ENCODE peak calls at places on chromosomes 12 and 14, in nine cellular contexts. H, L, U, V, C, S, F, E and Q are unnamed samples.

GRCh38 chr14:49623387-49623786 is 2.8 kb downstream of the MGAT2 start:
- DNase-seq in H (peak), L (no peak), U (no peak), V (no peak), C (no peak), S (no peak), F (no peak), E (no peak), Q (no peak)

GRCh38 chr14:103522649-103523582 is at the start of gene CKB:
- DNase-seq in H (peak), L (peak), U (peak), V (no peak), C (peak), S (no peak), F (peak), E (peak), Q (peak)

GRCh38 chr14:99260652-99261551 is 11.1 kb downstream of the BCL11B start:
- DNase-seq in H (no peak), L (no peak), U (no peak), V (peak), C (no peak), S (no peak), F (no peak), E (no peak), Q (no peak)

GRCh38 chr14:100544506-100545141 is 42.6 kb downstream of the BEGAIN start:
- DNase-seq in H (no peak), L (no peak), U (no peak), V (no peak), C (no peak), S (no peak), F (no peak), E (no peak), Q (no peak)

GRCh38 chr14:32524609-32525391 is 195.7 kb downstream of the AKAP6 start:
- DNase-seq in H (peak), L (no peak), U (no peak), V (no peak), C (no peak), S (no peak), F (no peak), E (no peak), Q (no peak)

GRCh38 chr14:95562892-95563685 is 28.2 kb downstream of the GLRX5 start:
- DNase-seq in H (peak), L (peak), U (peak), V (no peak), C (no peak), S (no peak), F (no peak), E (no peak), Q (no peak)

GRCh38 chr12:55970775-55971174 is 3.1 kb upstream of the RAB5B start:
- DNase-seq in H (peak), L (no peak), U (peak), V (no peak), C (no peak), S (no peak), F (no peak), E (no peak), Q (no peak)

GRCh38 chr12:3252416-3252815 is 175.2 kb downstream of the TSPAN9 start:
- DNase-seq in H (peak), L (no peak), U (no peak), V (no peak), C (no peak), S (peak), F (no peak), E (no peak), Q (no peak)

GRCh38 chr12:39272934-39273770 is 169.8 kb downstream of the KIF21A start:
- DNase-seq in H (peak), L (peak), U (peak), V (no peak), C (peak), S (peak), F (peak), E (peak), Q (peak)

GRCh38 chr12:570237-570925 is 92.9 kb downstream of the NINJ2 start:
- DNase-seq in H (peak), L (peak), U (peak), V (no peak), C (peak), S (peak), F (no peak), E (no peak), Q (peak)

GRCh38 chr14:24430143-24430681 is 458 bp downstream of the KHNYN start:
- DNase-seq in H (peak), L (peak), U (peak), V (peak), C (peak), S (peak), F (peak), E (peak), Q (peak)

GRCh38 chr12:19088576-19088975 is 41.0 kb upstream of the PLEKHA5 start:
- DNase-seq in H (no peak), L (no peak), U (no peak), V (no peak), C (no peak), S (no peak), F (no peak), E (no peak), Q (no peak)

GRCh38 chr12:118044075-118044474 is 16.9 kb downstream of the WSB2 start:
- DNase-seq in H (no peak), L (no peak), U (no peak), V (no peak), C (no peak), S (no peak), F (no peak), E (no peak), Q (no peak)